ENCODE peak calls at places on chromosome 12, in five cellular contexts. One of them, this sample, is unnamed. For H3K36me3, the result is how much of the 10 kb centered on the place peaks cover.

GRCh38 chr12:62860501-62861156 is 74.3 kb downstream of the PPM1H start:
- DNase-seq in breast epithelium: no peak
- DNase-seq in GM23338: no peak
- DNase-seq in Panc1: no peak
- DNase-seq in fibroblast of lung: no peak
- DNase-seq in this sample: no peak

GRCh38 chr12:69527506-69528272 is 57.5 kb downstream of the FRS2 start:
- DNase-seq in Panc1: no peak
- DNase-seq in fibroblast of lung: peak
- DNase-seq in breast epithelium: no peak
- DNase-seq in GM23338: no peak
- DNase-seq in this sample: peak

GRCh38 chr12:89516633-89517032 is 8.0 kb downstream of the GALNT4 start:
- DNase-seq in fibroblast of lung: no peak
- DNase-seq in breast epithelium: no peak
- DNase-seq in GM23338: no peak
- DNase-seq in Panc1: no peak
- DNase-seq in this sample: no peak

GRCh38 chr12:69066420-69067373 is 133.7 kb upstream of the CPM start:
- DNase-seq in Panc1: no peak
- DNase-seq in fibroblast of lung: no peak
- DNase-seq in GM23338: peak
- DNase-seq in breast epithelium: no peak
- DNase-seq in this sample: no peak

GRCh38 chr12:121697093-121697698 is 15.4 kb upstream of the TMEM120B start:
- DNase-seq in breast epithelium: no peak
- DNase-seq in Panc1: no peak
- DNase-seq in GM23338: peak
- DNase-seq in fibroblast of lung: peak
- DNase-seq in this sample: no peak

GRCh38 chr12:27337376-27337775 is 4.7 kb downstream of the BMAL2 start:
- DNase-seq in Panc1: no peak
- DNase-seq in GM23338: peak
- DNase-seq in fibroblast of lung: no peak
- DNase-seq in breast epithelium: no peak
- DNase-seq in this sample: no peak

GRCh38 chr12:113194971-113195391 is 9.5 kb downstream of the RITA1 start:
- DNase-seq in breast epithelium: no peak
- DNase-seq in GM23338: no peak
- DNase-seq in Panc1: no peak
- DNase-seq in fibroblast of lung: peak
- DNase-seq in this sample: peak

GRCh38 chr12:70849265-70849960 is 71.1 kb downstream of the PTPRR start:
- DNase-seq in fibroblast of lung: peak
- DNase-seq in Panc1: no peak
- DNase-seq in GM23338: peak
- DNase-seq in breast epithelium: no peak
- DNase-seq in this sample: no peak

GRCh38 chr12:16076553-16076952 is 165.4 kb downstream of the DERA start:
- DNase-seq in fibroblast of lung: no peak
- DNase-seq in breast epithelium: no peak
- DNase-seq in Panc1: peak
- DNase-seq in GM23338: peak
- DNase-seq in this sample: no peak

GRCh38 chr12:79098530-79098929 is 234.0 kb downstream of the SYT1 start:
- DNase-seq in GM23338: no peak
- DNase-seq in Panc1: no peak
- DNase-seq in fibroblast of lung: no peak
- DNase-seq in breast epithelium: no peak
- DNase-seq in this sample: no peak

GRCh38 chr12:86931714-86932113 is 675.5 kb upstream of the MGAT4C start:
- DNase-seq in fibroblast of lung: no peak
- DNase-seq in Panc1: no peak
- DNase-seq in GM23338: no peak
- DNase-seq in breast epithelium: no peak
- DNase-seq in this sample: no peak

GRCh38 chr12:103840399-103840880 is 594 bp downstream of the NT5DC3 start:
- DNase-seq in Panc1: no peak
- DNase-seq in GM23338: no peak
- DNase-seq in breast epithelium: no peak
- DNase-seq in fibroblast of lung: peak
- DNase-seq in this sample: peak

GRCh38 chr12:102478416-102479098 is 1.8 kb downstream of the IGF1 start:
- DNase-seq in GM23338: peak
- DNase-seq in fibroblast of lung: peak
- DNase-seq in breast epithelium: no peak
- DNase-seq in Panc1: no peak
- DNase-seq in this sample: no peak

GRCh38 chr12:113425960-113426453 is 3.8 kb downstream of the SDSL start:
- DNase-seq in Panc1: no peak
- DNase-seq in fibroblast of lung: no peak
- DNase-seq in GM23338: peak
- DNase-seq in breast epithelium: no peak
- DNase-seq in this sample: no peak

GRCh38 chr12:99130808-99131538 is 485.9 kb downstream of the APAF1 start:
- DNase-seq in GM23338: no peak
- DNase-seq in Panc1: no peak
- DNase-seq in fibroblast of lung: peak
- DNase-seq in breast epithelium: no peak
- DNase-seq in this sample: no peak

GRCh38 chr12:80860206-80860605 is 77.5 kb downstream of the LIN7A start:
- DNase-seq in fibroblast of lung: no peak
- DNase-seq in GM23338: no peak
- DNase-seq in Panc1: no peak
- DNase-seq in breast epithelium: no peak
- DNase-seq in this sample: no peak

GRCh38 chr12:55707841-55708694 is at the start of gene ITGA7:
- DNase-seq in GM23338: peak
- DNase-seq in breast epithelium: no peak
- DNase-seq in Panc1: no peak
- DNase-seq in fibroblast of lung: peak
- DNase-seq in this sample: peak

GRCh38 chr12:71780207-71780822 is 25.7 kb downstream of the RAB21 start:
- DNase-seq in GM23338: peak
- DNase-seq in Panc1: no peak
- DNase-seq in fibroblast of lung: peak
- DNase-seq in breast epithelium: no peak
- DNase-seq in this sample: peak

GRCh38 chr12:56632701-56633464 is 2.8 kb upstream of the BAZ2A start:
- DNase-seq in fibroblast of lung: no peak
- DNase-seq in breast epithelium: no peak
- DNase-seq in Panc1: no peak
- DNase-seq in GM23338: no peak
- DNase-seq in this sample: no peak

GRCh38 chr12:58067610-58068387 is 126.4 kb downstream of the ATP23 start:
- DNase-seq in Panc1: no peak
- DNase-seq in fibroblast of lung: peak
- DNase-seq in GM23338: no peak
- DNase-seq in breast epithelium: no peak
- DNase-seq in this sample: no peak

GRCh38 chr12:96368233-96368632 is 32.0 kb downstream of the CDK17 start:
- DNase-seq in Panc1: no peak
- DNase-seq in fibroblast of lung: peak
- DNase-seq in breast epithelium: no peak
- DNase-seq in GM23338: no peak
- DNase-seq in this sample: peak

GRCh38 chr12:53174881-53175491 is 5.5 kb upstream of the ZNF740 start:
- DNase-seq in breast epithelium: peak
- DNase-seq in fibroblast of lung: peak
- DNase-seq in Panc1: no peak
- DNase-seq in GM23338: peak
- DNase-seq in this sample: peak

GRCh38 chr12:82527165-82527780 is 159.4 kb upstream of the TMTC2 start:
- DNase-seq in breast epithelium: no peak
- DNase-seq in GM23338: peak
- DNase-seq in Panc1: peak
- DNase-seq in fibroblast of lung: peak
- DNase-seq in this sample: no peak

GRCh38 chr12:96770239-96770780 is 136.7 kb upstream of the NEDD1 start:
- DNase-seq in GM23338: no peak
- DNase-seq in fibroblast of lung: no peak
- DNase-seq in breast epithelium: no peak
- DNase-seq in Panc1: no peak
- DNase-seq in this sample: no peak

GRCh38 chr12:47975816-47976215 is 12.4 kb downstream of the TMEM106C start:
- DNase-seq in Panc1: no peak
- DNase-seq in fibroblast of lung: no peak
- DNase-seq in breast epithelium: no peak
- DNase-seq in GM23338: no peak
- DNase-seq in this sample: no peak

GRCh38 chr12:99257672-99258071 is 389.9 kb upstream of the GARIN6 start:
- DNase-seq in Panc1: no peak
- DNase-seq in breast epithelium: no peak
- DNase-seq in fibroblast of lung: no peak
- DNase-seq in GM23338: no peak
- DNase-seq in this sample: no peak

GRCh38 chr12:113577464-113578121 is 105.9 kb upstream of the LHX5 start:
- DNase-seq in Panc1: no peak
- DNase-seq in GM23338: no peak
- DNase-seq in breast epithelium: no peak
- DNase-seq in fibroblast of lung: no peak
- DNase-seq in this sample: no peak

GRCh38 chr12:24360057-24360456 is 410.6 kb upstream of the SOX5 start:
- DNase-seq in GM23338: no peak
- DNase-seq in breast epithelium: no peak
- DNase-seq in fibroblast of lung: no peak
- DNase-seq in Panc1: no peak
- DNase-seq in this sample: no peak

GRCh38 chr12:7439579-7440505 is 4.1 kb downstream of the CD163L1 start:
- DNase-seq in GM23338: peak
- DNase-seq in fibroblast of lung: peak
- DNase-seq in Panc1: no peak
- DNase-seq in breast epithelium: no peak
- DNase-seq in this sample: peak

GRCh38 chr12:52741378-52742195 is 35.6 kb downstream of the KRT76 start:
- DNase-seq in GM23338: peak
- DNase-seq in breast epithelium: peak
- DNase-seq in Panc1: no peak
- DNase-seq in fibroblast of lung: peak
- DNase-seq in this sample: peak

DNA sequence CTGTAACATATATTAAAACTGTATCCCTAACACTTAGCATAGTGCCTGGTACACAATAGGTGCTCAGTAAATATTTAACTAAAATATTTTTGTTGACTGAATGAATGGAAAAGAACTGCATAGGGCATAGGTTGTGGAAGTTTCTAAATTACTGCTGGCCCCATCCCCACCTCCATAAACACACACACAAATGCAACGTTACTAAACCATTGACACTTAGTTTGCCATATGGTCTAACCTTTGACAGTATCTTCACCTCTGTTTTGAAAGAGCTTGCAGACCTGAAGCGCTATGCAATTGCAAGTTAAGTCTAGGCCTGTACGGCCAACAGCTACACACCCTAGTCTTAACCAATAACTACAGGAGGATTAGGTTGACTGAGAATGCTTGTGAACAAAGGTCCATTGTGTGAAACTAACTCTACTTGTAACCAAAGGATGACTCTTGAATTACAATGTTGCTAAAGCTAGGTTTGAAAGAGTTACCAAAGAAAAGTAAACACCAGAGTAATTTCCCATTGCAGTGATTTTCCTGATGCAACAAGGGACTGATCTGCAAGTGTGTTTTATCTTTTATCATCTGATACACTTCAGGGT is 924 bp upstream of the MANSC1 start:
- DNase-seq in Panc1: no peak
- DNase-seq in breast epithelium: no peak
- DNase-seq in fibroblast of lung: no peak
- DNase-seq in GM23338: no peak
- DNase-seq in this sample: no peak
- H3K4me3 ChIP-seq in Panc1: no peak
- H3K4me3 ChIP-seq in breast epithelium: no peak
- H3K4me3 ChIP-seq in fibroblast of lung: no peak
- H3K4me3 ChIP-seq in GM23338: peak
- H3K4me3 ChIP-seq in this sample: peak

GRCh38 chr12:45248095-45248494 is 32.2 kb downstream of the ANO6 start:
- DNase-seq in Panc1: no peak
- DNase-seq in GM23338: no peak
- DNase-seq in fibroblast of lung: no peak
- DNase-seq in breast epithelium: no peak
- DNase-seq in this sample: no peak
- H3K36me3 ChIP-seq in Panc1: under half
- H3K36me3 ChIP-seq in GM23338: under half
- H3K36me3 ChIP-seq in fibroblast of lung: under half
- H3K36me3 ChIP-seq in breast epithelium: under half
- H3K36me3 ChIP-seq in this sample: under half

DNA sequence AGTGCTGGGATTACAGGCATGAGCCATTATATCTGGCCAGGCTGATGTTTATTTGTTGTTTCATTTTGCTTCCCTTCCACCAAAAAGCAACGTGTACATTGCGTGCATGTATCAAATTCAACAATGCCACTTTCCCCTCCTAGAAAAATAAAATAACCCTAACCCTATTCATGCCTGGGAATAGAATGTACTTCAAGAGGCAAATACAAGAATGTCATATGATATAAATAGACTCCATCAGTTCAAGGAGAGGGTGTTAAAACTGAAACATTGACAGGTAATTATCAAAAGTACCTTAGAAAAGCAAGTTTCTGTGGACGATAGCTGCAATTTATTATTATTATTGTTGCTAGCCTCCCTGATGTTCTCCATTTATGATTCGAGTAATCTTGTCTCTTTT is 99.1 kb downstream of the BTG1 start:
- DNase-seq in GM23338: no peak
- DNase-seq in fibroblast of lung: no peak
- DNase-seq in Panc1: no peak
- DNase-seq in breast epithelium: no peak
- DNase-seq in this sample: no peak
- H3K4me3 ChIP-seq in GM23338: no peak
- H3K4me3 ChIP-seq in fibroblast of lung: no peak
- H3K4me3 ChIP-seq in Panc1: no peak
- H3K4me3 ChIP-seq in breast epithelium: no peak
- H3K4me3 ChIP-seq in this sample: no peak

GRCh38 chr12:1170411-1170810 is 179.4 kb downstream of the ERC1 start:
- DNase-seq in GM23338: no peak
- DNase-seq in breast epithelium: no peak
- DNase-seq in Panc1: no peak
- DNase-seq in fibroblast of lung: no peak
- DNase-seq in this sample: no peak

GRCh38 chr12:1171657-1172056 is 180.6 kb downstream of the ERC1 start:
- DNase-seq in Panc1: no peak
- DNase-seq in GM23338: no peak
- DNase-seq in breast epithelium: no peak
- DNase-seq in fibroblast of lung: peak
- DNase-seq in this sample: no peak

GRCh38 chr12:1162083-1162760 is 171.2 kb downstream of the ERC1 start:
- DNase-seq in Panc1: no peak
- DNase-seq in breast epithelium: no peak
- DNase-seq in fibroblast of lung: no peak
- DNase-seq in GM23338: no peak
- DNase-seq in this sample: no peak

DNA sequence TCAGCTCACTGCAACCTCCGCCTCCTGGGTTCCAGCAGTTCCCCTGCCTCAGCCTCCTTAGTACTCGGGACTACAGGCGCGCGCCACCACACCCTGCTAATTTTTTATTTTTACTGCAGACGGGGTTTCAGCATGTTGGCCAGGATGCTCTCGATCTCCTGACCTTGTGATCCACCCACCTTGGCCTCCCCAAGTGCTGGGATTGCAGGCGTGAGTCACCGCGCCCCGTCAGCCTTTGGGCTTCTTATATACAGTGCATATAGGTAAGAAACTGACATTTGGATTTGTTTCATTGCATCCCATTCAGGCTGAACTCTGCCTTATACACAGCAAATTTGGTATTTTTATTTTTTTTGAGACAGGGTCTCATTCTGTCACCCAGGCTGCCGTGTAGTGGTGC is 176.8 kb downstream of the ERC1 start:
- DNase-seq in GM23338: no peak
- DNase-seq in breast epithelium: no peak
- DNase-seq in Panc1: no peak
- DNase-seq in fibroblast of lung: no peak
- DNase-seq in this sample: no peak
- H3K36me3 ChIP-seq in GM23338: under half
- H3K36me3 ChIP-seq in breast epithelium: under half
- H3K36me3 ChIP-seq in Panc1: under half
- H3K36me3 ChIP-seq in fibroblast of lung: under half
- H3K36me3 ChIP-seq in this sample: under half

This sample was measured in MG63.